ENCODE peak calls at places on chromosomes 3 and 15, in six cellular contexts. Y is sigmoid colon, O is transverse colon, H is A549, Q is tibial nerve, A is upper lobe of left lung. R is an unnamed sample.
A peak's percentile ranks its signal among the peaks of the same experiment; 100 is the strongest.

GRCh38 chr3:58640700-58641372 is 25.7 kb downstream of the FAM3D start:
- DNase-seq in Y (peak; percentile 84), O (peak; percentile 81), H (peak; percentile 61), Q (peak; percentile 70), A (peak; percentile 71), R (peak; percentile 90)

GRCh38 chr15:65196637-65197336 is 11.6 kb upstream of the CLPX start:
- DNase-seq in Y (no peak), O (no peak), H (no peak), Q (no peak), A (no peak), R (no peak)

GRCh38 chr3:69082805-69083204 is 1.9 kb upstream of the ARL6IP5 start:
- DNase-seq in Y (no peak), O (peak; percentile 51), H (peak; percentile 43), Q (no peak), A (no peak), R (no peak)

GRCh38 chr3:4615734-4616133 is 122.6 kb downstream of the ITPR1 start:
- DNase-seq in Y (no peak), O (no peak), H (no peak), Q (no peak), A (no peak), R (no peak)

GRCh38 chr3:176914764-176915163 is 282.5 kb downstream of the TBL1XR1 start:
- DNase-seq in Y (no peak), O (no peak), H (no peak), Q (no peak), A (no peak), R (no peak)

GRCh38 chr3:41200669-41201021 is 1.3 kb downstream of the CTNNB1 start:
- DNase-seq in Y (no peak), O (peak; percentile 23), H (no peak), Q (peak; percentile 55), A (no peak), R (no peak)

GRCh38 chr15:93028632-93029612 is 60.1 kb downstream of the RGMA start:
- DNase-seq in Y (peak; percentile 95), O (peak; percentile 51), H (no peak), Q (peak; percentile 71), A (peak; percentile 92), R (no peak)

GRCh38 chr15:37907136-37907535 is 27.3 kb upstream of the TMCO5A start:
- DNase-seq in Y (no peak), O (no peak), H (peak; percentile 2), Q (no peak), A (no peak), R (no peak)

GRCh38 chr3:130757751-130758150 is 11.1 kb upstream of the PIK3R4 start:
- DNase-seq in Y (no peak), O (no peak), H (no peak), Q (no peak), A (no peak), R (no peak)

GRCh38 chr15:100131321-100132224 is 210.2 kb downstream of the ADAMTS17 start:
- DNase-seq in Y (no peak), O (peak; percentile 24), H (peak; percentile 57), Q (no peak), A (peak; percentile 88), R (no peak)

GRCh38 chr3:49805884-49806701 is 3.0 kb downstream of the INKA1 start:
- DNase-seq in Y (peak; percentile 70), O (peak; percentile 44), H (no peak), Q (peak; percentile 21), A (peak; percentile 64), R (peak; percentile 67)

GRCh38 chr3:35664460-35664919 is 25.2 kb downstream of the ARPP21 start:
- DNase-seq in Y (peak; percentile 62), O (no peak), H (no peak), Q (no peak), A (peak; percentile 63), R (peak; percentile 32)

GRCh38 chr3:185555101-185555501 is 2.7 kb upstream of the LIPH start:
- DNase-seq in Y (no peak), O (peak; percentile 50), H (no peak), Q (no peak), A (no peak), R (no peak)
- TF ChIP-seq EP300 in Y (no peak), O (no peak), H (no peak), Q (no peak), A (no peak), R (no peak)

GRCh38 chr15:52019394-52020252 is 604 bp downstream of the MAPK6 start:
- DNase-seq in Y (peak; percentile 95), O (peak; percentile 92), H (peak; percentile 91), Q (peak; percentile 78), A (peak; percentile 96), R (peak; percentile 96)
- TF ChIP-seq EP300 in Y (peak; percentile 66), O (peak; percentile 34), H (peak; percentile 40), Q (peak; percentile 91), A (no peak), R (no peak)

GRCh38 chr3:128343287-128344045 is 123.2 kb downstream of the DNAJB8 start:
- DNase-seq in Y (peak; percentile 40), O (no peak), H (peak; percentile 49), Q (no peak), A (no peak), R (peak; percentile 63)
- TF ChIP-seq EP300 in Y (no peak), O (no peak), H (no peak), Q (no peak), A (no peak), R (no peak)

DNA sequence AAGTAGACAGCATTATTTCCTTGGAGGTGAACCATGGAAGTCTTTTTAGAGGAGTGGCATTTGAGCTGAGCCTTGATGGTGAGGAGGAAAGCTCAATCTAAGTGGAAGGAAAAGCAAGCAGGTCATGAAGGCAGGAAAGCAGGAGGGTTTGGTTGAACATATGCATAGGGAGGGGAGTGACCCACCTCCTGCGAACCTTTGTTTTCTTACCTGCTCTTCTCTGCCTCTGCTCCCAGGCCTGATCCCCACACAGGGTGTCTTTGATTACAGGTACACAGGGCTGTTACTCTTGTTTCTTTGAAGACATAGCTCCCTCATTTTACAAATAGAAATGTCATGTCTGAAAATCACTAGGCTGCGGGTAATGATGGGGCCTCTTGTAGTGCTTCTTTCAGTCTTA is 248.1 kb upstream of the TPRG1 start:
- DNase-seq in Y (no peak), O (no peak), H (no peak), Q (no peak), A (no peak), R (no peak)
- TF ChIP-seq EP300 in Y (no peak), O (no peak), H (no peak), Q (no peak), A (no peak), R (no peak)

GRCh38 chr3:15342252-15342651 is 9.9 kb upstream of the SH3BP5 start:
- DNase-seq in Y (no peak), O (no peak), H (no peak), Q (no peak), A (no peak), R (no peak)
- TF ChIP-seq EP300 in Y (no peak), O (no peak), H (no peak), Q (no peak), A (no peak), R (no peak)

DNA sequence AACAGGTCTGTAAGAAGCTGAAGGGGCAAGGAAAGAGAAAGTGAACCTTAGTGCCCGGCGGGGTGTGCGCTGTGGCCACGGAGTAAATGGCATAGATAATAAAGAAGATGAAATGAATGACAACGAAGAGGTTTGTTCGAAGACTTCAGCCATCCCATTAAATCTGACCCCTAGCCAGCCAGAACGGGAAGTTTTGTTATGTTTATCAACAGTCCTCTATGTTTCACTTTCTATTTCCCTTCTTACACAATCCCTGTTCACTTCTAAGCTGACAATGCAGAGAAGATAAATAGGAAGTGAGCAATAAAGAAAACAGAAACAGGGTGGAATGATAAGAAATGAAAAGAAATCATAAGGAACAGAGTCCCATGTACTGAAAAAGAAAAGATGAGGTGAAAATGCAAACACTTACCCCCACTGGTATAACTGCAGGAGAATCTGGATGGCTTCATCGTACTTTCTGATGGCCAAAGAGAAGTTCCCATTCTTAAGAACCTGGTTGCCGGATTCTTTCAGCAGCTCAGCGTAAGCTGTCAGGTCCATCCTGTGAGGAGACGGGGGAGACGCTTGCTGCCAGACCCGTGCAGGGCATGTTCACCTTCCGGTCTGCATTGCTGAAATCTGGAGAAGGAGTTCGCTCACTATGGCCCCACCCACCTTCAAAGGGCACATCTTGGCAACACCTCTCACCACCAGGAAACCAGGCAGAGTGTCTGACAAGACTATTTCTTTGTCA is 36.8 kb downstream of the TRANK1 start:
- DNase-seq in Y (peak; percentile 72), O (peak; percentile 86), H (peak; percentile 66), Q (peak; percentile 22), A (no peak), R (no peak)
- TF ChIP-seq EP300 in Y (no peak), O (no peak), H (no peak), Q (peak; percentile 45), A (no peak), R (no peak)